ENCODE peak calls at places on chromosomes 4 and X, in six cellular contexts. W is IMR-90; O is A549; L is lower leg skin; A is mammary epithelial cell; F is CD4-positive, alpha-beta T cell. J is an unnamed sample.

GRCh38 chr4:110623710-110624015 is 786 bp upstream of the PITX2 start:
- DNase-seq in W (no peak), O (no peak), L (no peak), A (no peak), F (no peak), J (no peak)

GRCh38 chr4:4430492-4431195 is 43.7 kb downstream of the NSG1 start:
- DNase-seq in W (peak), O (peak), L (no peak), A (peak), F (peak), J (peak)

GRCh38 chr4:95190751-95191436 is 357.9 kb downstream of the UNC5C start:
- DNase-seq in W (no peak), O (no peak), L (no peak), A (peak), F (no peak), J (no peak)

GRCh38 chr4:88613417-88613875 is 21.2 kb downstream of the HERC3 start:
- DNase-seq in W (no peak), O (no peak), L (no peak), A (no peak), F (peak), J (no peak)

GRCh38 chr4:74062954-74063353 is 24.5 kb upstream of the CXCL3 start:
- DNase-seq in W (no peak), O (no peak), L (no peak), A (no peak), F (no peak), J (no peak)

GRCh38 chr4:184168406-184169019 is 49.2 kb downstream of the ENPP6 start:
- DNase-seq in W (peak), O (peak), L (peak), A (peak), F (no peak), J (no peak)

GRCh38 chrX:151985955-151986354 is 11.5 kb upstream of the GABRE start:
- DNase-seq in W (peak), O (no peak), L (peak), A (peak), F (no peak), J (peak)

GRCh38 chr4:76022031-76022430 is 1.3 kb downstream of the CXCL10 start:
- DNase-seq in W (no peak), O (no peak), L (no peak), A (no peak), F (no peak), J (no peak)

GRCh38 chr4:185276036-185276435 is 66.6 kb downstream of the SNX25 start:
- DNase-seq in W (peak), O (no peak), L (no peak), A (peak), F (no peak), J (no peak)

GRCh38 chr4:111028829-111029228 is 406.0 kb upstream of the PITX2 start:
- DNase-seq in W (peak), O (no peak), L (no peak), A (no peak), F (no peak), J (no peak)

GRCh38 chr4:81165853-81166430 is 49.1 kb downstream of the PRKG2 start:
- DNase-seq in W (peak), O (no peak), L (peak), A (peak), F (no peak), J (no peak)

GRCh38 chrX:129779747-129780146 is at the start of gene SASH3:
- DNase-seq in W (no peak), O (no peak), L (no peak), A (no peak), F (peak), J (no peak)

GRCh38 chr4:13268713-13269112 is 215.4 kb downstream of the RAB28 start:
- DNase-seq in W (no peak), O (no peak), L (no peak), A (no peak), F (no peak), J (no peak)

GRCh38 chr4:3393171-3393570 is 48.6 kb upstream of the HGFAC start:
- DNase-seq in W (no peak), O (no peak), L (peak), A (no peak), F (no peak), J (no peak)

GRCh38 chr4:73770917-73771316 is 30.5 kb downstream of the CXCL8 start:
- DNase-seq in W (no peak), O (no peak), L (no peak), A (no peak), F (no peak), J (no peak)

GRCh38 chr4:35982318-35982717 is 262.0 kb downstream of the ARAP2 start:
- DNase-seq in W (no peak), O (no peak), L (no peak), A (no peak), F (no peak), J (no peak)

GRCh38 chrX:46218373-46218772 is 326.8 kb downstream of the ZNF674 start:
- DNase-seq in W (no peak), O (no peak), L (no peak), A (peak), F (no peak), J (no peak)

GRCh38 chrX:113726009-113726408 is 857.9 kb upstream of the HTR2C start:
- DNase-seq in W (no peak), O (no peak), L (no peak), A (no peak), F (no peak), J (no peak)

GRCh38 chr4:108247511-108248088 is 78.9 kb upstream of the LEF1 start:
- DNase-seq in W (no peak), O (no peak), L (no peak), A (peak), F (no peak), J (no peak)

GRCh38 chr4:162017863-162018262 is 145.9 kb downstream of the FSTL5 start:
- DNase-seq in W (no peak), O (no peak), L (no peak), A (no peak), F (no peak), J (no peak)

GRCh38 chr4:38728651-38729141 is 54.1 kb downstream of the TLR10 start:
- DNase-seq in W (no peak), O (no peak), L (no peak), A (peak), F (no peak), J (no peak)

DNA sequence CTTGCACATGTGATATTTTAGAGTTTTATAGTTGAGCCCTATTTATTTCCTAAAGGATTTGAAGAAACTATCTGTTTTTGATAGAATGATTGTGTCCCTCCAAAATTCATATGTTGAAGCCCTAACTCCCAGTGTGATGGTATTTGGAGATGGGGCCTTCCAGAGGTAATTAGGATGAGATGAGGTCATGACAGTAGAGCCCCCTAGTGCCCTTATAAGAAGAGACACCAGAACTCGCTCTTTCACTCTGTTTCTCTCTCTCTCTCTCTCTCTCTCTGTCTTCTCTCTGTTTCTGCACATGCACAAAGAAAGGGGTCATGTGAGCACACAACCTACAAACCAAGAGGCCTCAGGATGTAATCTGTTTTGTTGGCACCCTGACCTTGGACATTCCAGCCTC is 921.9 kb upstream of the DIAPH2 start:
- DNase-seq in W (no peak), O (no peak), L (no peak), A (no peak), F (no peak), J (no peak)
- TF ChIP-seq CTCF in W (no peak), O (no peak), L (no peak), A (peak), F (no peak), J (no peak)

GRCh38 chrX:76555816-76556215 is 128.3 kb downstream of the MAGEE1 start:
- DNase-seq in W (peak), O (peak), L (no peak), A (peak), F (no peak), J (no peak)
- TF ChIP-seq CTCF in W (peak), O (peak), L (no peak), A (peak), F (no peak), J (no peak)

GRCh38 chrX:131763674-131764073 is 219.8 kb downstream of the OR13H1 start:
- DNase-seq in W (peak), O (peak), L (peak), A (peak), F (no peak), J (no peak)

GRCh38 chrX:131764224-131764623 is 220.3 kb downstream of the OR13H1 start:
- DNase-seq in W (no peak), O (no peak), L (no peak), A (peak), F (no peak), J (no peak)

DNA sequence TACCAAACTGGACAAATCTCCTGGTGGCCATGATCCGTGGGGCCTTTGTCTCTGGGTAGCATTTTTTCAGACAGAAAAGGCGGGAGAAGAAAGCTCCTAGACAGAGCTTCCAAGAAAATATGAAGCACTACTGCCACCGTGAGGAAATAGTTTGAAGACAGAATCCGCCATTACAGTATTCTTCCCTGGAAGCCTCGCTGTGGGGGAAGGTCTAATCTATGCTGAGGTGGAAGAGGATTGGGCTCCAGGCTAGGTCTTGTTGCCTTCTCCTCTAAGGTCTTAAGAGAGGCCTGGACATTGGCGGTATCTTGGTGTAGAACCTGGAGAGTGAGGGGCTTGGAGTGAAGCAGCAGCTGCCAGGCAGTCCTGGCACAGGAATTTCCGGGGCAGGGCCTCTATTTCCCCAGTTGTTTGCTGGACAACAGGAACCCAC is 218.9 kb downstream of the OR13H1 start:
- DNase-seq in W (peak), O (peak), L (no peak), A (peak), F (no peak), J (no peak)
- TF ChIP-seq CTCF in W (peak), O (peak), L (no peak), A (peak), F (no peak), J (no peak)

GRCh38 chr4:55732864-55733263 is 86.7 kb upstream of the EXOC1L start:
- DNase-seq in W (no peak), O (no peak), L (no peak), A (no peak), F (no peak), J (no peak)

GRCh38 chr4:55733874-55734437 is 85.6 kb upstream of the EXOC1L start:
- DNase-seq in W (peak), O (peak), L (peak), A (peak), F (no peak), J (no peak)

GRCh38 chr4:55736605-55737183 is 82.9 kb upstream of the EXOC1L start:
- DNase-seq in W (peak), O (no peak), L (no peak), A (no peak), F (no peak), J (no peak)
- TF ChIP-seq CTCF in W (peak), O (peak), L (no peak), A (peak), F (no peak), J (no peak)

J was measured in AG04449.